ENCODE peak calls at places on chromosomes 7 and 10, in ten cellular contexts. N, H, I, Z, Q, U, R, X, G and P are unnamed samples.

GRCh38 chr7:74061840-74062539 is 21.6 kb upstream of the LIMK1 start:
- DNase-seq in R (peak; percentile 49), X (peak; percentile 83), U (peak; percentile 55), H (no peak), N (peak; percentile 90), Q (peak; percentile 73), I (peak; percentile 85), G (peak; percentile 92), Z (peak; percentile 65), P (peak; percentile 59)

GRCh38 chr10:103715430-103715829 is 139.9 kb downstream of the SH3PXD2A start:
- DNase-seq in Z (peak; percentile 63), G (no peak), Q (no peak), I (peak; percentile 54), H (no peak), R (no peak), U (no peak), X (no peak), N (no peak), P (no peak)

GRCh38 chr10:113820507-113820906 is 33.4 kb downstream of the DCLRE1A start:
- DNase-seq in Z (no peak), R (no peak), N (no peak), H (no peak), U (no peak), Q (no peak), I (no peak), G (peak; percentile 25), X (no peak), P (no peak)

GRCh38 chr7:48109848-48110663 is 21.0 kb downstream of the UPP1 start:
- DNase-seq in Z (no peak), Q (peak; percentile 69), G (peak; percentile 73), N (peak; percentile 89), I (peak; percentile 71), X (peak; percentile 93), U (peak; percentile 81), H (no peak), R (peak; percentile 47), P (peak; percentile 85)

GRCh38 chr7:13110107-13110506 is 422.7 kb downstream of the ARL4A start:
- DNase-seq in U (no peak), G (no peak), I (no peak), N (no peak), H (no peak), X (no peak), Z (no peak), R (no peak), Q (no peak), P (no peak)

GRCh38 chr7:112487457-112487856 is 6.7 kb downstream of the LSMEM1 start:
- DNase-seq in U (no peak), R (no peak), Z (no peak), X (no peak), N (no peak), G (no peak), I (no peak), H (no peak), Q (no peak), P (no peak)

GRCh38 chr7:130943336-130943901 is 209.4 kb upstream of the KLF14 start:
- DNase-seq in N (no peak), R (no peak), Q (peak; percentile 39), U (no peak), X (peak; percentile 38), Z (no peak), H (no peak), I (peak; percentile 82), G (peak; percentile 43), P (no peak)

GRCh38 chr10:120456626-120457430 is at the start of gene PLPP4:
- DNase-seq in R (peak; percentile 61), G (no peak), H (no peak), U (no peak), I (peak; percentile 82), N (no peak), Z (no peak), Q (no peak), X (no peak), P (no peak)

GRCh38 chr7:156897673-156898072 is 4.7 kb upstream of the LMBR1 start:
- DNase-seq in Q (no peak), I (no peak), U (no peak), N (no peak), G (no peak), Z (no peak), R (no peak), X (no peak), H (no peak), P (no peak)

GRCh38 chr7:94272821-94273583 is 121.7 kb upstream of the COL1A2 start:
- DNase-seq in U (no peak), Q (no peak), R (no peak), G (no peak), Z (no peak), H (no peak), I (peak; percentile 30), X (no peak), N (no peak), P (no peak)

GRCh38 chr10:45461034-45461433 is 87.0 kb downstream of the ALOX5 start:
- DNase-seq in U (no peak), X (no peak), G (peak; percentile 63), N (no peak), R (no peak), I (no peak), H (no peak), Q (peak; percentile 33), Z (no peak), P (no peak)

GRCh38 chr10:11162828-11163599 is 145.3 kb downstream of the CELF2 start:
- DNase-seq in H (no peak), U (peak; percentile 66), G (peak; percentile 96), N (peak; percentile 94), R (no peak), Z (no peak), Q (peak; percentile 92), I (no peak), X (peak; percentile 87), P (peak; percentile 74)

GRCh38 chr10:61992683-61993629 is 91.5 kb downstream of the ARID5B start:
- DNase-seq in H (peak; percentile 84), I (peak; percentile 94), G (peak; percentile 55), Q (peak; percentile 46), R (peak; percentile 26), Z (peak; percentile 73), X (peak; percentile 72), N (peak; percentile 74), U (peak; percentile 59), P (no peak)

GRCh38 chr7:24727165-24728120 is 29.8 kb downstream of the GSDME start:
- DNase-seq in R (no peak), Q (peak; percentile 44), X (no peak), G (peak; percentile 33), N (no peak), H (no peak), Z (no peak), U (no peak), I (peak; percentile 73), P (no peak)

GRCh38 chr7:8762803-8763202 is 329.4 kb downstream of the NXPH1 start:
- DNase-seq in R (peak; percentile 9), Q (no peak), H (no peak), G (no peak), Z (no peak), U (no peak), I (no peak), N (no peak), X (no peak), P (no peak)

GRCh38 chr7:43201912-43202311 is 89.5 kb downstream of the HECW1 start:
- DNase-seq in X (no peak), G (no peak), H (no peak), Q (no peak), Z (no peak), R (no peak), N (no peak), I (no peak), U (no peak), P (no peak)

GRCh38 chr10:88125766-88126165 is 262.3 kb downstream of the PTEN start:
- DNase-seq in H (no peak), X (no peak), Q (no peak), R (no peak), G (no peak), N (no peak), I (no peak), U (no peak), Z (no peak), P (no peak)

GRCh38 chr7:152866791-152867481 is 107.4 kb downstream of the ACTR3B start:
- DNase-seq in H (no peak), G (no peak), X (no peak), Q (no peak), N (no peak), Z (no peak), R (no peak), I (no peak), U (no peak), P (no peak)

GRCh38 chr10:15433850-15434537 is 62.9 kb upstream of the FAM171A1 start:
- DNase-seq in Q (peak; percentile 1), U (no peak), Z (no peak), G (peak; percentile 40), I (peak; percentile 91), X (no peak), H (no peak), N (no peak), R (peak; percentile 9), P (no peak)